ENCODE peak calls at places on chromosomes 4 and X, in four cellular contexts. B is CD8-positive, alpha-beta memory T cell; L is IMR-90; W is effector memory CD4-positive, alpha-beta T cell. P is an unnamed sample.

GRCh38 chr4:98113005-98113404 is 30.3 kb downstream of the STPG2 start:
- DNase-seq in L (peak; percentile 25), B (no peak), W (no peak), P (no peak)

GRCh38 chr4:183200453-183200852 is 101.4 kb downstream of the WWC2 start:
- DNase-seq in W (no peak), L (peak; percentile 92), B (no peak), P (peak; percentile 68)

GRCh38 chr4:159077702-159078495 is 25.0 kb upstream of the RAPGEF2 start:
- DNase-seq in L (peak; percentile 11), W (no peak), B (peak; percentile 18), P (no peak)

GRCh38 chr4:52637116-52637515 is 22.0 kb downstream of the USP46 start:
- DNase-seq in W (no peak), B (no peak), L (no peak), P (no peak)

GRCh38 chrX:153357877-153358276 is 23.9 kb downstream of the ZNF275 start:
- DNase-seq in B (no peak), W (no peak), L (no peak), P (no peak)

GRCh38 chr4:91958651-91959050 is 345.1 kb upstream of the GRID2 start:
- DNase-seq in W (no peak), L (peak; percentile 6), B (no peak), P (no peak)

GRCh38 chrX:104419211-104419610 is 146.8 kb upstream of the IL1RAPL2 start:
- DNase-seq in L (no peak), B (no peak), W (no peak), P (peak; percentile 40)

GRCh38 chrX:120561634-120562568 is 1.1 kb upstream of the CUL4B start:
- DNase-seq in B (no peak), W (no peak), L (no peak), P (no peak)

GRCh38 chr4:8542776-8543525 is 37.2 kb upstream of the GPR78 start:
- DNase-seq in W (no peak), L (no peak), B (no peak), P (no peak)

GRCh38 chr4:21476753-21477152 is 471.8 kb downstream of the KCNIP4 start:
- DNase-seq in L (no peak), W (no peak), B (no peak), P (no peak)

GRCh38 chr4:181536196-181536746 is 706.9 kb upstream of the TENM3 start:
- DNase-seq in B (no peak), L (peak; percentile 13), W (no peak), P (no peak)

GRCh38 chr4:113921089-113921842 is 58.2 kb downstream of the ARSJ start:
- DNase-seq in B (no peak), L (peak; percentile 67), W (no peak), P (no peak)

DNA sequence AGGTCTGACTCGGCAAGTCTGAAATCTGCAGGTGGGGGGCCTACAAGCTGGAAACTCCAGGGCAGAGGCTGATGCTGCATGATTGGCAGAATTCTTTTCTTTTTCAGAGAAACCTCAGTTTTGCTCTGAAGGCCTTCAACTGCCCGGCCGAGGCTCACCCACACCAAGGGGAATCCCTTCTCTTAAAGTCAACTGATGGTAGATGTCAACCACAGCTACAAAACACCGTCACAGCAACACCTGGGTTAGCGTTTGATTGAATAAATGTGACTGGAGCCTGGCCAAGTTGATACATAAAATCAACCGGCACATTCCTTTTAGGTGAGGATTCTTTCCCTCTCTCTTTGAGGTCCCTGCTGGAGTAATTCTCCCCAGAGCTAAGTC is 15.2 kb upstream of the KIAA0232 start:
- DNase-seq in B (no peak), W (no peak), L (peak; percentile 43), P (no peak)
- H3K27ac ChIP-seq in B (no peak overlapping the region), W (no peak overlapping the region), L (no peak overlapping the region), P (peak overlapping the region; percentile 13)

DNA sequence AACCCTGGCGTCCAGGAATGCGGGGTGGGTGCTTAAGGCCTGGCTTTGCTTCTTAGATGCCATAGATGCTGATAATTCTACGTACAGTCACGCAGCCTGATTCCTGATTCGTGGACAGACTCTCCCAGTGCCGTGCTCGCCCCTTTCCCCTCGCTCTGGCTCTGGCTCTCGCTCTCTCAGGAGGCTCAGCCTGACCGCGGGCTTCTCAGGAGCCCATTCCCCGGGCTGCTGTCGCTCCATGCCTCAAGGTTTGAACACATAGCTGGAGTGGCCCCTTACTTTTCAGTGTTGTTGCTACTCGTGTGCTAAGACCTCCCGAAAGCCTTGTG is 59.2 kb upstream of the ZC4H2 start:
- DNase-seq in W (no peak), L (peak; percentile 21), B (no peak), P (no peak)
- H3K27ac ChIP-seq in W (peak overlapping the region; percentile 61), L (no peak overlapping the region), B (peak overlapping the region; percentile 65), P (peak overlapping the region; percentile 27)

GRCh38 chr4:99321241-99322191 is at the start of gene ADH1B:
- DNase-seq in L (no peak), W (no peak), B (no peak), P (no peak)
- H3K27ac ChIP-seq in L (peak within 1 kb of the TSS; percentile 43), W (no peak within 1 kb of the TSS), B (no peak within 1 kb of the TSS), P (no peak within 1 kb of the TSS)

GRCh38 chr4:24781999-24782745 is 13.2 kb upstream of the SOD3 start:
- DNase-seq in B (no peak), W (no peak), L (no peak), P (no peak)
- H3K27ac ChIP-seq in B (no peak overlapping the region), W (no peak overlapping the region), L (no peak overlapping the region), P (no peak overlapping the region)

GRCh38 chr4:123415977-123416376 is 19.4 kb downstream of the SPRY1 start:
- DNase-seq in B (peak; percentile 45), W (no peak), L (peak; percentile 45), P (no peak)
- H3K27ac ChIP-seq in B (no peak overlapping the region), W (no peak overlapping the region), L (no peak overlapping the region), P (no peak overlapping the region)